ENCODE peak calls at places on chromosomes 6 and 20, in eight cellular contexts. X is uterus; C is naive thymus-derived CD4-positive, alpha-beta T cell; Z is ascending aorta; J is DND-41; F is upper lobe of right lung; Q is CD8-positive, alpha-beta memory T cell; B is endodermal cell. N is an unnamed sample.

GRCh38 chr20:62142252-62143117 is 709 bp downstream of the PSMA7 start:
- DNase-seq in Q (no peak), X (no peak), J (peak; percentile 31), Z (no peak), C (no peak), B (peak; percentile 63), F (no peak), N (no peak)

GRCh38 chr6:293185-294174 is 1.2 kb downstream of the DUSP22 start:
- DNase-seq in Z (no peak), Q (no peak), F (peak; percentile 74), C (peak; percentile 47), J (no peak), B (peak; percentile 69), X (peak; percentile 42), N (peak; percentile 89)

GRCh38 chr6:83215131-83216047 is 22.2 kb downstream of the RWDD2A start:
- DNase-seq in C (peak; percentile 32), Q (peak; percentile 68), F (no peak), J (peak; percentile 62), X (peak; percentile 59), B (peak; percentile 69), Z (no peak), N (peak; percentile 68)

GRCh38 chr6:129491436-129491835 is 218.5 kb downstream of the ARHGAP18 start:
- DNase-seq in B (no peak), J (no peak), X (no peak), Q (no peak), Z (no peak), C (no peak), F (no peak), N (no peak)

GRCh38 chr6:166956444-166957086 is at the start of gene RNASET2:
- DNase-seq in Z (peak; percentile 78), Q (peak; percentile 98), C (peak; percentile 100), F (peak; percentile 99), B (peak; percentile 99), X (peak; percentile 96), J (peak; percentile 96), N (peak; percentile 98)

GRCh38 chr20:33250666-33251065 is 14.9 kb downstream of the BPIFA1 start:
- DNase-seq in B (no peak), J (no peak), Z (no peak), C (no peak), Q (no peak), X (no peak), F (no peak), N (no peak)

GRCh38 chr6:68975064-68975463 is 340.0 kb downstream of the ADGRB3 start:
- DNase-seq in J (no peak), Q (no peak), X (no peak), C (no peak), Z (no peak), B (peak; percentile 74), F (no peak), N (no peak)

GRCh38 chr6:15457121-15457646 is 205.6 kb downstream of the DTNBP1 start:
- DNase-seq in J (no peak), B (peak; percentile 23), F (no peak), X (no peak), Q (no peak), Z (no peak), C (no peak), N (no peak)

GRCh38 chr6:44388135-44388487 is 605 bp downstream of the CDC5L start:
- DNase-seq in J (no peak), X (no peak), Q (no peak), F (no peak), C (peak; percentile 27), B (no peak), Z (no peak), N (no peak)

GRCh38 chr6:117483645-117484016 is 1.2 kb downstream of the DCBLD1 start:
- DNase-seq in C (no peak), Z (no peak), Q (no peak), J (no peak), B (no peak), X (no peak), F (no peak), N (no peak)

GRCh38 chr6:127812985-127813681 is 87.7 kb downstream of the THEMIS start:
- DNase-seq in Q (peak; percentile 56), C (no peak), Z (no peak), X (no peak), B (no peak), F (no peak), J (no peak), N (no peak)

DNA sequence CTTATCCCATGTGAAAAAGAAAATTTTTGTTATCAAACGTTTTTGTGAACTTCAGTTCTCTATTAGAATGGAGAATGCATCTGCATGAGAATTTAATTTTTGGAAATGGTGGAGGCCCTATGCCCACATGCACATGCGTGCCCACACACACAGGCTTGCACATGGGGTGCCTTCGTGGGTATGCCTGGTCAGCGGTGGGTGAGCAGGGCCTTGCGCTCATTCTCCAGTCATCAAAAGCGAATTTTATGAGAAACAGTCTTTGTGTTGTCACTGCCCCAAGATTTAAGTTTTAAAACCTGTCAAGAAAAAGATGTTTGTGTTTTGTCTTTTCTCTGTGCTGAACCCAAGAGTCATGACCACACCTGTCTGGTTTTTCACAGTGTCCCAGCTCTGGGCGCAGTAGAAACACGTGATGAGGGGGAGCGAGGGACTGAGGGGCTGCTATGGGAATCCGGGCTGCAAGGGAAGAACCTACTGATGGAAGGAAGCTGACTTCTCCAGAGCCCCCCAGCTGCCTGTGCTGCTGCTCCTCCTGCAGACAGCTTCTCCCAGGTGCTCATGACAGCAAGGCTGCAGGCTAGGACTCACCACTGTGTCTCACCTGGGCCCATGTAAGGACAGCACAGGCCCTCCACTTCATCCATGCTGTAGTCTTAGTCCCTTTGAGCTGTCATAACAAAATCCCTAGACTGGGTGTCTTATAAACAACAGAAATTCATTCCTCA is 153.6 kb downstream of the SYCP2 start:
- DNase-seq in Q (no peak), X (no peak), F (no peak), Z (no peak), B (no peak), C (no peak), J (no peak), N (peak; percentile 19)
- H3K9me3 ChIP-seq in Q (no peaks in the 10 kb centered on the region), X (no peaks in the 10 kb centered on the region), F (no peaks in the 10 kb centered on the region), Z (no peaks in the 10 kb centered on the region), B (no peaks in the 10 kb centered on the region), C (no peaks in the 10 kb centered on the region), J (no peaks in the 10 kb centered on the region), N (no peaks in the 10 kb centered on the region)

DNA sequence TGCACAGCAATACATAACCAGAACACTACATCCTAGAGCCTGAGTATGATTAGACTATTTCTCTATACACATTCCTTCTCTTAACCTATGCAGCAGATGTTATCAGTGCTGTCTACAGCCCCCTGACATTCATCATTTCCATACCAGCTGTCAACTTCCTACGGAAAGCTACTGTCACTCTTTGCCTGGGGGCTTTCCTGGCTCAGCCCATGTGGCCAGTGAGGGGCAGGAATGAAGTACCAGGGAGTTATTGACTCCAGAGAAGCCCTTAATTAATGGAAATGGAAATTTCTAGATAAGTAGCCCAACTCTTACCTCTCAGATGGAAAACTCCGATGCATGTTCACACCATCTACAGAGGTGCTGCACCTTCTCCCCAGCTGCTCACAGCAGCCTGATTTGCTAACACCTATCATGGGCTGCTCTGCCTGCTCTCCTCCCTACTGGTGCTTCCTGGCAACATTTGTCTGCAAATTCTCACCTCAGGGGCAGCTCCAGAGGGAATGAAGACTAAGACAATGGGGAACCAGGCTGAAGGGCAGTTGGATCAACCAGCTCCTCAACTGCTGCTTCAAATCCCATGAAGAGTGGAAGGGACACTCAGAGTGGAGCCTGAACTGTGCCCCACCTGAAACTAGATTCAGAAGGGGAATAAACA is 59.6 kb downstream of the LINC00237 start:
- DNase-seq in J (no peak), X (no peak), C (no peak), Z (no peak), F (no peak), B (peak; percentile 74), Q (no peak), N (no peak)
- H3K9me3 ChIP-seq in J (no peaks in the 10 kb centered on the region), X (no peaks in the 10 kb centered on the region), C (no peaks in the 10 kb centered on the region), Z (no peaks in the 10 kb centered on the region), F (no peaks in the 10 kb centered on the region), B (no peaks in the 10 kb centered on the region), Q (no peaks in the 10 kb centered on the region), N (no peaks in the 10 kb centered on the region)

GRCh38 chr6:106811088-106811686 is 163.3 kb downstream of the CD24 start:
- DNase-seq in Z (no peak), F (no peak), X (no peak), J (no peak), Q (no peak), B (no peak), C (no peak), N (no peak)
- H3K9me3 ChIP-seq in Z (peaks cover 27% of the 10 kb centered on the region), F (peaks cover 33% of the 10 kb centered on the region), X (no peaks in the 10 kb centered on the region), J (peaks cover 32% of the 10 kb centered on the region), Q (no peaks in the 10 kb centered on the region), B (peaks cover 48% of the 10 kb centered on the region), C (peaks cover 36% of the 10 kb centered on the region), N (peaks cover 17% of the 10 kb centered on the region)

DNA sequence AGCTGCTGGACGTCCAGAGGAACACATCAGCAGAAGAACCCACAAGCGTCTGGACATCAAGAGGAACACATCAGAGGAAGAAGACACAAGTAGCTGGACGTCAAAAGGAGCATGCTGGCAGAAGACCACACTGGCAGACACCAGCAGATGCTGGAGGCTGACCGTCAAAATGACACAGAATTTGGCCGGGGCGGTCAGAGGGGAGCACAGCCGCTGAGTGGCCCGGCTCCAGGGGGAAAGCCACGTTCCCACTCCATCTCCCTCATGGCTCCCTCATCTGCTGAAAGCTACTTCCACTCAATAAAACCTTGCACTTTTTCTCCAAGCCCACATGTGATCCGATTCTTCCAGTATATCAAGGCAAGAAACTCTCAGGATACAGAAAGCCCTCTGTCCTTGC is 283.6 kb downstream of the PTPRT start:
- DNase-seq in Z (no peak), F (no peak), B (no peak), Q (no peak), J (no peak), X (no peak), C (no peak), N (no peak)
- H3K9me3 ChIP-seq in Z (no peaks in the 10 kb centered on the region), F (no peaks in the 10 kb centered on the region), B (peaks cover 12% of the 10 kb centered on the region), Q (no peaks in the 10 kb centered on the region), J (no peaks in the 10 kb centered on the region), X (no peaks in the 10 kb centered on the region), C (no peaks in the 10 kb centered on the region), N (no peaks in the 10 kb centered on the region)

GRCh38 chr6:67880939-67881705 is 754.0 kb upstream of the ADGRB3 start:
- DNase-seq in B (no peak), F (no peak), Z (no peak), C (no peak), X (no peak), J (no peak), Q (no peak), N (no peak)
- H3K9me3 ChIP-seq in B (peaks cover 12% of the 10 kb centered on the region), F (no peaks in the 10 kb centered on the region), Z (no peaks in the 10 kb centered on the region), C (peaks cover 7% of the 10 kb centered on the region), X (no peaks in the 10 kb centered on the region), J (no peaks in the 10 kb centered on the region), Q (no peaks in the 10 kb centered on the region), N (no peaks in the 10 kb centered on the region)

GRCh38 chr20:58852559-58853271 is at the start of gene GNAS:
- DNase-seq in B (peak; percentile 94), F (peak; percentile 84), X (peak; percentile 42), Q (peak; percentile 63), C (peak; percentile 62), J (no peak), Z (no peak), N (no peak)
- H3K9me3 ChIP-seq in B (no peaks in the 10 kb centered on the region), F (no peaks in the 10 kb centered on the region), X (no peaks in the 10 kb centered on the region), Q (no peaks in the 10 kb centered on the region), C (no peaks in the 10 kb centered on the region), J (peaks cover 15% of the 10 kb centered on the region), Z (no peaks in the 10 kb centered on the region), N (no peaks in the 10 kb centered on the region)

N was measured in suprapubic skin.